ENCODE peak calls at places on chromosomes 5 and 9, in ten cellular contexts. One of them, this sample, is unnamed.
A peak's percentile ranks its signal among the peaks of the same experiment; 100 is the strongest.

GRCh38 chr9:90842984-90843383 is 41.4 kb downstream of the SYK start:
- DNase-seq in keratinocyte: no peak
- DNase-seq in fibroblast of lung: no peak
- DNase-seq in heart right ventricle: no peak
- DNase-seq in neural progenitor cell: no peak
- DNase-seq in A549: no peak
- DNase-seq in fibroblast of pulmonary artery: no peak
- DNase-seq in tibial artery: no peak
- DNase-seq in OCI-LY7: no peak
- DNase-seq in HFF-Myc: no peak
- DNase-seq in this sample: no peak

GRCh38 chr9:37621299-37621934 is 29.0 kb upstream of the TOMM5 start:
- DNase-seq in fibroblast of lung: no peak
- DNase-seq in fibroblast of pulmonary artery: peak; percentile 11
- DNase-seq in neural progenitor cell: no peak
- DNase-seq in heart right ventricle: no peak
- DNase-seq in tibial artery: no peak
- DNase-seq in HFF-Myc: no peak
- DNase-seq in keratinocyte: no peak
- DNase-seq in OCI-LY7: no peak
- DNase-seq in A549: no peak
- DNase-seq in this sample: no peak

GRCh38 chr5:75601996-75602395 is 9.3 kb upstream of the ANKDD1B start:
- DNase-seq in A549: no peak
- DNase-seq in HFF-Myc: no peak
- DNase-seq in fibroblast of lung: peak; percentile 48
- DNase-seq in keratinocyte: peak; percentile 58
- DNase-seq in OCI-LY7: no peak
- DNase-seq in tibial artery: no peak
- DNase-seq in fibroblast of pulmonary artery: no peak
- DNase-seq in heart right ventricle: no peak
- DNase-seq in neural progenitor cell: no peak
- DNase-seq in this sample: no peak

GRCh38 chr9:16869961-16870605 is 387 bp downstream of the BNC2 start:
- DNase-seq in tibial artery: peak; percentile 70
- DNase-seq in neural progenitor cell: peak; percentile 52
- DNase-seq in OCI-LY7: no peak
- DNase-seq in fibroblast of lung: peak; percentile 32
- DNase-seq in HFF-Myc: no peak
- DNase-seq in fibroblast of pulmonary artery: peak; percentile 22
- DNase-seq in A549: peak; percentile 38
- DNase-seq in keratinocyte: no peak
- DNase-seq in heart right ventricle: peak; percentile 17
- DNase-seq in this sample: peak; percentile 25

GRCh38 chr9:112332272-112332671 is 1.1 kb downstream of the PTBP3 start:
- DNase-seq in fibroblast of lung: no peak
- DNase-seq in HFF-Myc: no peak
- DNase-seq in OCI-LY7: peak; percentile 14
- DNase-seq in A549: no peak
- DNase-seq in neural progenitor cell: no peak
- DNase-seq in keratinocyte: no peak
- DNase-seq in fibroblast of pulmonary artery: no peak
- DNase-seq in heart right ventricle: no peak
- DNase-seq in tibial artery: no peak
- DNase-seq in this sample: no peak

GRCh38 chr5:115179068-115179958 is 9.6 kb upstream of the TRIM36 start:
- DNase-seq in OCI-LY7: no peak
- DNase-seq in fibroblast of pulmonary artery: no peak
- DNase-seq in tibial artery: peak; percentile 69
- DNase-seq in HFF-Myc: no peak
- DNase-seq in heart right ventricle: no peak
- DNase-seq in A549: peak; percentile 25
- DNase-seq in keratinocyte: no peak
- DNase-seq in neural progenitor cell: peak; percentile 77
- DNase-seq in fibroblast of lung: peak; percentile 20
- DNase-seq in this sample: no peak

GRCh38 chr9:27019589-27019988 is 14.1 kb upstream of the LRRC19 start:
- DNase-seq in HFF-Myc: no peak
- DNase-seq in heart right ventricle: no peak
- DNase-seq in fibroblast of pulmonary artery: peak; percentile 32
- DNase-seq in keratinocyte: no peak
- DNase-seq in OCI-LY7: no peak
- DNase-seq in fibroblast of lung: peak; percentile 29
- DNase-seq in tibial artery: no peak
- DNase-seq in A549: no peak
- DNase-seq in neural progenitor cell: no peak
- DNase-seq in this sample: no peak

GRCh38 chr5:125487231-125487630 is 740.8 kb upstream of the ZNF608 start:
- DNase-seq in A549: no peak
- DNase-seq in OCI-LY7: no peak
- DNase-seq in fibroblast of lung: no peak
- DNase-seq in neural progenitor cell: peak; percentile 30
- DNase-seq in fibroblast of pulmonary artery: peak; percentile 58
- DNase-seq in tibial artery: no peak
- DNase-seq in keratinocyte: no peak
- DNase-seq in HFF-Myc: no peak
- DNase-seq in heart right ventricle: no peak
- DNase-seq in this sample: no peak

GRCh38 chr5:125179617-125180016 is 433.2 kb upstream of the ZNF608 start:
- DNase-seq in OCI-LY7: no peak
- DNase-seq in keratinocyte: no peak
- DNase-seq in fibroblast of lung: no peak
- DNase-seq in heart right ventricle: no peak
- DNase-seq in neural progenitor cell: no peak
- DNase-seq in tibial artery: no peak
- DNase-seq in fibroblast of pulmonary artery: no peak
- DNase-seq in HFF-Myc: no peak
- DNase-seq in A549: no peak
- DNase-seq in this sample: no peak

GRCh38 chr9:92634712-92635605 is 35.0 kb downstream of the IPPK start:
- DNase-seq in heart right ventricle: peak; percentile 85
- DNase-seq in fibroblast of pulmonary artery: peak; percentile 82
- DNase-seq in neural progenitor cell: peak; percentile 88
- DNase-seq in OCI-LY7: peak; percentile 71
- DNase-seq in tibial artery: peak; percentile 86
- DNase-seq in fibroblast of lung: peak; percentile 53
- DNase-seq in HFF-Myc: peak; percentile 52
- DNase-seq in A549: peak; percentile 92
- DNase-seq in keratinocyte: no peak
- DNase-seq in this sample: peak; percentile 78

GRCh38 chr5:142246263-142246662 is 78.6 kb downstream of the SPRY4 start:
- DNase-seq in HFF-Myc: no peak
- DNase-seq in OCI-LY7: no peak
- DNase-seq in A549: no peak
- DNase-seq in heart right ventricle: no peak
- DNase-seq in fibroblast of pulmonary artery: peak; percentile 63
- DNase-seq in neural progenitor cell: no peak
- DNase-seq in tibial artery: peak; percentile 86
- DNase-seq in keratinocyte: no peak
- DNase-seq in fibroblast of lung: peak; percentile 91
- DNase-seq in this sample: no peak

GRCh38 chr5:139664727-139665351 is 16.7 kb downstream of the CXXC5 start:
- DNase-seq in tibial artery: peak; percentile 82
- DNase-seq in A549: no peak
- DNase-seq in neural progenitor cell: no peak
- DNase-seq in heart right ventricle: peak; percentile 61
- DNase-seq in fibroblast of lung: no peak
- DNase-seq in fibroblast of pulmonary artery: no peak
- DNase-seq in HFF-Myc: no peak
- DNase-seq in OCI-LY7: no peak
- DNase-seq in keratinocyte: no peak
- DNase-seq in this sample: no peak

GRCh38 chr5:93022770-93023169 is 558.2 kb downstream of the NR2F1-AS1 start:
- DNase-seq in heart right ventricle: no peak
- DNase-seq in neural progenitor cell: no peak
- DNase-seq in fibroblast of lung: peak; percentile 40
- DNase-seq in OCI-LY7: no peak
- DNase-seq in tibial artery: no peak
- DNase-seq in keratinocyte: no peak
- DNase-seq in A549: no peak
- DNase-seq in HFF-Myc: no peak
- DNase-seq in fibroblast of pulmonary artery: peak; percentile 4
- DNase-seq in this sample: no peak

GRCh38 chr5:142841511-142842255 is 71.5 kb downstream of the ARHGAP26 start:
- DNase-seq in fibroblast of lung: peak; percentile 69
- DNase-seq in heart right ventricle: peak; percentile 38
- DNase-seq in fibroblast of pulmonary artery: peak; percentile 69
- DNase-seq in OCI-LY7: no peak
- DNase-seq in neural progenitor cell: peak; percentile 74
- DNase-seq in tibial artery: peak; percentile 91
- DNase-seq in HFF-Myc: peak; percentile 27
- DNase-seq in keratinocyte: no peak
- DNase-seq in A549: no peak
- DNase-seq in this sample: no peak

GRCh38 chr9:72022846-72023245 is 37.6 kb downstream of the C9orf57 start:
- DNase-seq in tibial artery: no peak
- DNase-seq in A549: no peak
- DNase-seq in HFF-Myc: no peak
- DNase-seq in fibroblast of lung: peak; percentile 94
- DNase-seq in neural progenitor cell: no peak
- DNase-seq in fibroblast of pulmonary artery: peak; percentile 39
- DNase-seq in OCI-LY7: no peak
- DNase-seq in heart right ventricle: no peak
- DNase-seq in keratinocyte: peak; percentile 58
- DNase-seq in this sample: no peak

DNA sequence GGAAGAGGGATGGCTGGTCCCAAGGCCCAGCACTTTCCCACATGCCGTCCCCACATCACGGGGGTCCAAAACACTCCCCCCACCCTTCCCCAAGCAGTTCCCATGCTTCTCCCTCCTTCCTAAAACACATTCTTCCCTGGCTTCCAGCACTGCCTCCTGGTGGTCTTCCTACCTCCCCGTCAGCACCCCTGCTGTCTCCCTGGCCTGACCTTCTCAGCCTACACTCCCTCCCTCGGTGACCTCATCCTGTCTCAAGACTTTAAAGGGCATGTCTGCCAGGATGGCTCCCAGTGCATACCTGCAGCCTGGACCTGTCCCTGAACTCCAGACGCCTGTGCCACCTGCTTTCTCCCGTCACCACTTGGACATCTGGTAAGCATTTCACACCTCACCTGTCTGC is 4.3 kb upstream of the NCS1 start:
- DNase-seq in OCI-LY7: no peak
- DNase-seq in fibroblast of pulmonary artery: no peak
- DNase-seq in keratinocyte: no peak
- DNase-seq in fibroblast of lung: no peak
- DNase-seq in heart right ventricle: no peak
- DNase-seq in A549: no peak
- DNase-seq in HFF-Myc: no peak
- DNase-seq in tibial artery: no peak
- DNase-seq in neural progenitor cell: no peak
- DNase-seq in this sample: no peak
- TF ChIP-seq CTCF in OCI-LY7: peak; percentile 17
- TF ChIP-seq CTCF in fibroblast of pulmonary artery: peak; percentile 1
- TF ChIP-seq CTCF in keratinocyte: peak; percentile 26
- TF ChIP-seq CTCF in fibroblast of lung: no peak
- TF ChIP-seq CTCF in heart right ventricle: no peak
- TF ChIP-seq CTCF in A549: no peak
- TF ChIP-seq CTCF in HFF-Myc: no peak
- TF ChIP-seq CTCF in tibial artery: no peak
- TF ChIP-seq CTCF in neural progenitor cell: peak; percentile 12
- TF ChIP-seq CTCF in this sample: no peak

DNA sequence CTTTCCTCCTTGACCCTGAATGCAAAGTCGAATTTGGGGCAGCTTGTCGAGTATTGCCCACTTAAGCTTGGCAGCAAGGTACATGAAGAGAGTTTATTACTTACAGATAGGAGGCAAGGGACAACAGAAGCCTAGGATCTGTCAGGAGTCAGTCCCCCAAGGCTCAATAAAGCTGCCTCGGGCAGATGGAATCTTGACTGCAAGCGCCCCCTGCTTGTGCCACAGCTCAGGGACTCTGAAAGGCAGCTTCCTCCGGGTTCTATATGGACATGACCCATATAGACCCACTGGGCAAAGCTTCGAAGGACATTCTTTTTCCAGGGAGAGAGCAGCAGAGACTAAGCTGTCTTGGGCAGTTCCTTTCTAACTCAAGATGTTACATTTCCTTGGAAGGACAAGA is 971.5 kb downstream of the EFNA5 start:
- DNase-seq in neural progenitor cell: peak; percentile 46
- DNase-seq in heart right ventricle: peak; percentile 6
- DNase-seq in OCI-LY7: no peak
- DNase-seq in HFF-Myc: no peak
- DNase-seq in tibial artery: no peak
- DNase-seq in fibroblast of lung: no peak
- DNase-seq in A549: no peak
- DNase-seq in fibroblast of pulmonary artery: no peak
- DNase-seq in keratinocyte: no peak
- DNase-seq in this sample: no peak
- TF ChIP-seq CTCF in neural progenitor cell: peak; percentile 40
- TF ChIP-seq CTCF in heart right ventricle: no peak
- TF ChIP-seq CTCF in OCI-LY7: no peak
- TF ChIP-seq CTCF in HFF-Myc: no peak
- TF ChIP-seq CTCF in tibial artery: no peak
- TF ChIP-seq CTCF in fibroblast of lung: no peak
- TF ChIP-seq CTCF in A549: no peak
- TF ChIP-seq CTCF in fibroblast of pulmonary artery: no peak
- TF ChIP-seq CTCF in keratinocyte: no peak
- TF ChIP-seq CTCF in this sample: no peak

GRCh38 chr9:113876806-113877236 is 712 bp downstream of the ZNF618 start:
- DNase-seq in OCI-LY7: peak; percentile 48
- DNase-seq in fibroblast of lung: no peak
- DNase-seq in heart right ventricle: no peak
- DNase-seq in fibroblast of pulmonary artery: peak; percentile 38
- DNase-seq in tibial artery: no peak
- DNase-seq in keratinocyte: no peak
- DNase-seq in neural progenitor cell: peak; percentile 29
- DNase-seq in HFF-Myc: no peak
- DNase-seq in A549: no peak
- DNase-seq in this sample: no peak
- TF ChIP-seq CTCF in OCI-LY7: peak; percentile 80
- TF ChIP-seq CTCF in fibroblast of lung: peak; percentile 24
- TF ChIP-seq CTCF in heart right ventricle: peak; percentile 47
- TF ChIP-seq CTCF in fibroblast of pulmonary artery: peak; percentile 30
- TF ChIP-seq CTCF in tibial artery: peak; percentile 33
- TF ChIP-seq CTCF in keratinocyte: no peak
- TF ChIP-seq CTCF in neural progenitor cell: peak; percentile 75
- TF ChIP-seq CTCF in HFF-Myc: no peak
- TF ChIP-seq CTCF in A549: peak; percentile 71
- TF ChIP-seq CTCF in this sample: peak; percentile 80

DNA sequence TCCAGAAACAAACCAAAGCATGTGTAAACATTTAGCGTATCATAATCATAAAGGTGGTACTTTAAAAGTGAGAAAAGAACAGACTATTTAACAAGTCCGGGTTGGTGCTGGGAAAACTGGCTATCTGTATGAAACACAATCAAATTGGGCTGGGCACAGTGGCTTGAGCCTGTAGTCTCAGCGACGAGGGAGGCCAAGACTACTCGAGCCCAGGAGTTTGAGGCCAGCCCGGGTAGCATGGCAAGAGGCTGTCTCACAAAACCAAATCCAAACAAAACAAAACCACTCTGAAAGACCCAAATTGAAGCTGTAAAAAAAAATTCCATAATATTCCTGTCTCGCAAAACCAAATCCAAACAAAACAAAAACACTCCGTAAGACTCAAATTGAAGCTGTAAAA is 4.3 kb downstream of the MRNIP start:
- DNase-seq in tibial artery: no peak
- DNase-seq in keratinocyte: no peak
- DNase-seq in HFF-Myc: no peak
- DNase-seq in heart right ventricle: no peak
- DNase-seq in neural progenitor cell: no peak
- DNase-seq in fibroblast of lung: no peak
- DNase-seq in OCI-LY7: no peak
- DNase-seq in fibroblast of pulmonary artery: no peak
- DNase-seq in A549: no peak
- DNase-seq in this sample: no peak
- TF ChIP-seq CTCF in tibial artery: no peak
- TF ChIP-seq CTCF in keratinocyte: no peak
- TF ChIP-seq CTCF in HFF-Myc: no peak
- TF ChIP-seq CTCF in heart right ventricle: no peak
- TF ChIP-seq CTCF in neural progenitor cell: no peak
- TF ChIP-seq CTCF in fibroblast of lung: no peak
- TF ChIP-seq CTCF in OCI-LY7: no peak
- TF ChIP-seq CTCF in fibroblast of pulmonary artery: no peak
- TF ChIP-seq CTCF in A549: no peak
- TF ChIP-seq CTCF in this sample: no peak

This sample was measured in mesothelial cell of epicardium.